ENCODE peak calls at places on chromosomes 11 and 22, in five cellular contexts. T, S, W, Y and R are unnamed samples.

GRCh38 chr11:63999349-64000025 is 13.2 kb downstream of the OTUB1 start:
- DNase-seq in T (no peak), W (no peak), Y (no peak), S (peak; percentile 33), R (no peak)

GRCh38 chr11:96188625-96189006 is 154.4 kb downstream of the MAML2 start:
- DNase-seq in S (peak; percentile 24), Y (no peak), W (no peak), T (no peak), R (no peak)

GRCh38 chr22:50267591-50268390 is 2.4 kb downstream of the MAPK11 start:
- DNase-seq in Y (no peak), W (peak; percentile 71), S (no peak), T (no peak), R (no peak)

GRCh38 chr11:76614471-76615183 is 55.9 kb downstream of the LRRC32 start:
- DNase-seq in Y (no peak), W (no peak), S (no peak), T (no peak), R (no peak)

GRCh38 chr11:118152552-118153471 is at the start of gene SCN4B:
- DNase-seq in S (peak; percentile 5), W (no peak), Y (peak; percentile 53), T (no peak), R (no peak)

GRCh38 chr22:49754674-49755590 is 72.7 kb downstream of the BRD1 start:
- DNase-seq in Y (no peak), S (no peak), T (no peak), W (no peak), R (no peak)

GRCh38 chr11:109150603-109151002 is 271.4 kb upstream of the C11orf87 start:
- DNase-seq in W (no peak), Y (no peak), S (no peak), T (no peak), R (no peak)

GRCh38 chr11:118353084-118353710 is 6.2 kb upstream of the UBE4A start:
- DNase-seq in Y (no peak), T (no peak), W (peak; percentile 60), S (no peak), R (no peak)

GRCh38 chr11:130999086-130999485 is 82.8 kb upstream of the SNX19 start:
- DNase-seq in T (no peak), W (no peak), S (peak; percentile 27), Y (no peak), R (no peak)

GRCh38 chr11:61474234-61474633 is 34.3 kb upstream of the LRRC10B start:
- DNase-seq in W (no peak), S (no peak), Y (no peak), T (no peak), R (no peak)

GRCh38 chr11:46338988-46339666 is 8.1 kb upstream of the DGKZ start:
- DNase-seq in T (peak; percentile 55), S (no peak), Y (no peak), W (no peak), R (no peak)

GRCh38 chr11:22681281-22681812 is 14.9 kb downstream of the GAS2 start:
- DNase-seq in T (no peak), W (no peak), Y (no peak), S (no peak), R (no peak)

GRCh38 chr11:102986815-102987214 is 31.3 kb upstream of the MMP13 start:
- DNase-seq in W (no peak), Y (no peak), S (no peak), T (peak; percentile 37), R (no peak)

GRCh38 chr22:38947321-38948112 is 9.9 kb upstream of the APOBEC3A start:
- DNase-seq in T (no peak), Y (no peak), S (no peak), W (no peak), R (no peak)

GRCh38 chr11:28961726-28962125 is 853.5 kb downstream of the METTL15 start:
- DNase-seq in T (no peak), Y (no peak), W (no peak), S (no peak), R (no peak)

GRCh38 chr11:12013771-12014170 is 5.3 kb upstream of the DKK3 start:
- DNase-seq in W (no peak), Y (no peak), T (no peak), S (no peak), R (no peak)